ENCODE peak calls at places on chromosomes 7 and 10, in seven cellular contexts. R is K562, L is breast epithelium, E is sigmoid colon, X is suprapubic skin, U is GM12891, O is stomach. G is an unnamed sample.

GRCh38 chr10:101545898-101546297 is 42.2 kb downstream of the POLL start:
- DNase-seq in R (peak), L (no peak), E (no peak), X (no peak), U (no peak), O (no peak), G (peak)

GRCh38 chr7:99258501-99258900 is 14.1 kb upstream of the MYH16 start:
- DNase-seq in R (no peak), L (no peak), E (no peak), X (no peak), U (no peak), O (no peak), G (no peak)

GRCh38 chr7:31763548-31763947 is 76.5 kb downstream of the PPP1R17 start:
- DNase-seq in R (peak), L (no peak), E (no peak), X (no peak), U (no peak), O (no peak), G (no peak)

GRCh38 chr10:56085376-56085775 is 275.7 kb downstream of the ZWINT start:
- DNase-seq in R (no peak), L (no peak), E (no peak), X (no peak), U (no peak), O (no peak), G (no peak)

GRCh38 chr7:96174812-96175211 is 147.1 kb downstream of the SLC25A13 start:
- DNase-seq in R (no peak), L (no peak), E (no peak), X (no peak), U (no peak), O (no peak), G (no peak)

GRCh38 chr7:18019562-18019961 is 8.1 kb downstream of the PRPS1L1 start:
- DNase-seq in R (no peak), L (no peak), E (no peak), X (no peak), U (no peak), O (no peak), G (peak)

GRCh38 chr10:101014966-101015581 is 15.5 kb downstream of the LZTS2 start:
- DNase-seq in R (peak), L (no peak), E (no peak), X (no peak), U (no peak), O (no peak), G (no peak)

GRCh38 chr10:25175527-25176420 is 973 bp downstream of the GPR158 start:
- DNase-seq in R (no peak), L (no peak), E (no peak), X (no peak), U (no peak), O (no peak), G (no peak)

GRCh38 chr10:71268247-71268691 is 50.8 kb upstream of the SLC29A3 start:
- DNase-seq in R (peak), L (no peak), E (no peak), X (no peak), U (no peak), O (no peak), G (no peak)

GRCh38 chr10:108591417-108591816 is 1331.9 kb downstream of the XPNPEP1 start:
- DNase-seq in R (no peak), L (no peak), E (no peak), X (no peak), U (no peak), O (no peak), G (no peak)

GRCh38 chr7:112990619-112991018 is 96.0 kb downstream of the GPR85 start:
- DNase-seq in R (no peak), L (no peak), E (no peak), X (no peak), U (no peak), O (no peak), G (no peak)

GRCh38 chr7:85285502-85285901 is 98.6 kb upstream of the SEMA3D start:
- DNase-seq in R (no peak), L (no peak), E (no peak), X (no peak), U (no peak), O (no peak), G (no peak)

GRCh38 chr10:80196270-80196949 is 8.9 kb downstream of the ANXA11 start:
- DNase-seq in R (no peak), L (no peak), E (no peak), X (peak), U (no peak), O (peak), G (peak)
- TF ChIP-seq POLR2AphosphoS5 in R (no peak), L (peak), E (no peak), X (no peak), U (no peak), O (peak), G (no peak)

DNA sequence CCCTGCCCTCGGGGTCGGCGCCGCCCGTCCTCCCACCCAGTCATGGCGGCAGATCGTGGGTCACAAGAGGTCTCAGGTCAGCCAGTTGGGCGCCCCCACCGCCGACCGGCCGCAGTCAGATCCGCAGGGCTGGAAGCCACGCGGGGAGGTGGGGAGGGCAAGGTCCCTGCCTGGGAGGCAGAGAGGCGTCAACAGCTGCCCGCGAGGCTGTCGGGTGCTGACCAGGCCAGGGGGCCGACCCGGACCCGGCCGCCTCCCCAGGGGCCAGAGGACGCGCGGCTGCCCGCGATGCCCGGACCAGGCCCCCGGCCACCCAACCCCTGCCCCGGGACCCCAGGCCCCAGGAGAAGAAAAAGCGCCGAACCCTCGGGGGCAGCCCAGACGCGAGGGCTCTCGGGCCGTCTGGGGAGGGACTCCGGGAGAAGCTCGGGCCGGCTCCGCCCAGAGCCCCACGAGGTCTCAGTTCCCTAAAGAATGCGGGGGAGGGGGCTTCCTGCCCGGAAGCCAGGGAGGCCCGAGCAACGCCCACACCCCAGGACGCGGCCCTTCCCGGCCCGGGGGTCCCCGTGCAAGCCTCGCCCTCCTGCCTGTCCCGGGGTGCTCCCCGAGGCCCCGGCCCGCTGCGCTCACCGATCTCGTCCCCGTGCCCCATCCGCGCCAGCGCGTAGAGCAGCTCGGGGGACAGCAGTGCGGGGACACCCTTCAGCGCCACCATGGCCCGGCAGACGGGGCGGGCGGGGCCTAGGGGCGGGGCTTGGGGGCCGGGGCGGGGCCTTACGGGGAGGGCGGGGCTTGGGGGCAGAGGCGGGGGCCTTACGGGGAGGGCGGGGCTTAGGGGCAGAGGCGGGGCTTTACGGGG is at the start of gene FUOM:
- DNase-seq in R (peak), L (no peak), E (no peak), X (no peak), U (peak), O (no peak), G (peak)
- TF ChIP-seq POLR2AphosphoS5 in R (peak), L (no peak), E (peak), X (no peak), U (no peak), O (no peak), G (peak)

GRCh38 chr7:71184609-71185008 is 52.7 kb downstream of the GALNT17 start:
- DNase-seq in R (no peak), L (no peak), E (no peak), X (no peak), U (no peak), O (no peak), G (no peak)
- TF ChIP-seq POLR2AphosphoS5 in R (no peak), L (no peak), E (no peak), X (no peak), U (no peak), O (no peak), G (no peak)

GRCh38 chr10:123788981-123789380 is 102.6 kb downstream of the CPXM2 start:
- DNase-seq in R (no peak), L (no peak), E (no peak), X (no peak), U (no peak), O (no peak), G (no peak)
- TF ChIP-seq POLR2AphosphoS5 in R (no peak), L (no peak), E (no peak), X (no peak), U (no peak), O (no peak), G (no peak)

DNA sequence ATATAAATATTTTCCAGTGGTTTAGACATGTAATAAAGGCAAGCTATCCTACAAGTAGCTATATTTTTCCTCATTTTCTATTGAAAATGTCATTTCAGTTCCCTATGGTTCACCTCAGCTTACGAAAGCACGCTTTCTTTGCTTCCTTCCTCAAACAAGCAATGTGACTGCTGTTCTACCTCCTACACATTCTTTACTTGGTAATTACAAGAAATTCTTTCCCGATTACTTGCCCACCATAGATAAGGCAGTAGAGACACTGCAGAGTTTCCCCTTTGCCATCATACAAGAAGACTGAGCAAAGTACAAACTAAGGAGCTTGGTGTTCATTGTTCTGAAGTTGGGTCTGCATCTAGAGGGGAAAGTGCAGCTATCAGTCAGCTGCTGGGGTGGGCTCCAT is 249.4 kb downstream of the CRPPA start:
- DNase-seq in R (no peak), L (no peak), E (no peak), X (no peak), U (no peak), O (no peak), G (no peak)
- TF ChIP-seq POLR2AphosphoS5 in R (no peak), L (no peak), E (no peak), X (no peak), U (no peak), O (no peak), G (no peak)

DNA sequence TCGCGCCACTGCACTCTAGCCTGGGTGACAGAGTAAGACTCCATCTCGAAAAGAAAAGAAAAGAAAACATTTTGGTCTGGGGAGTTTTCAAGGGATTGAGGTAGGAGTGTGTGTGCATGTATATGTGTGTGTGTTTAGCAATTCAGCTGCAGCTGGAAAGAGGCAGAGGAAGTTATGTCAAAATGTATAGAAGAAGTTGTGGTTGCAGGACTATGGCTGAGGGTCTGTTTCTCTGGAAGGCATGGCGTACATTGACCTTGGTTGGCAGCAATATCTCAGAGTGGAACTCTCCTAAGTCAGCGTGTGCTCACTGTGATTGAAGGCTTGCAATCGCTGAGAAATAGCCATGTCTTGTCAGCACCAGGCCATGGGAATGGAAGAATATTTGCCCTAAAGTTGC is 28.6 kb upstream of the RHBDD2 start:
- DNase-seq in R (no peak), L (no peak), E (no peak), X (no peak), U (no peak), O (no peak), G (no peak)
- TF ChIP-seq POLR2AphosphoS5 in R (no peak), L (no peak), E (no peak), X (no peak), U (no peak), O (no peak), G (no peak)

GRCh38 chr10:110081914-110082313 is 74.1 kb downstream of the ADD3 start:
- DNase-seq in R (peak), L (no peak), E (no peak), X (no peak), U (no peak), O (no peak), G (peak)
- TF ChIP-seq POLR2AphosphoS5 in R (no peak), L (no peak), E (no peak), X (no peak), U (no peak), O (no peak), G (peak)

DNA sequence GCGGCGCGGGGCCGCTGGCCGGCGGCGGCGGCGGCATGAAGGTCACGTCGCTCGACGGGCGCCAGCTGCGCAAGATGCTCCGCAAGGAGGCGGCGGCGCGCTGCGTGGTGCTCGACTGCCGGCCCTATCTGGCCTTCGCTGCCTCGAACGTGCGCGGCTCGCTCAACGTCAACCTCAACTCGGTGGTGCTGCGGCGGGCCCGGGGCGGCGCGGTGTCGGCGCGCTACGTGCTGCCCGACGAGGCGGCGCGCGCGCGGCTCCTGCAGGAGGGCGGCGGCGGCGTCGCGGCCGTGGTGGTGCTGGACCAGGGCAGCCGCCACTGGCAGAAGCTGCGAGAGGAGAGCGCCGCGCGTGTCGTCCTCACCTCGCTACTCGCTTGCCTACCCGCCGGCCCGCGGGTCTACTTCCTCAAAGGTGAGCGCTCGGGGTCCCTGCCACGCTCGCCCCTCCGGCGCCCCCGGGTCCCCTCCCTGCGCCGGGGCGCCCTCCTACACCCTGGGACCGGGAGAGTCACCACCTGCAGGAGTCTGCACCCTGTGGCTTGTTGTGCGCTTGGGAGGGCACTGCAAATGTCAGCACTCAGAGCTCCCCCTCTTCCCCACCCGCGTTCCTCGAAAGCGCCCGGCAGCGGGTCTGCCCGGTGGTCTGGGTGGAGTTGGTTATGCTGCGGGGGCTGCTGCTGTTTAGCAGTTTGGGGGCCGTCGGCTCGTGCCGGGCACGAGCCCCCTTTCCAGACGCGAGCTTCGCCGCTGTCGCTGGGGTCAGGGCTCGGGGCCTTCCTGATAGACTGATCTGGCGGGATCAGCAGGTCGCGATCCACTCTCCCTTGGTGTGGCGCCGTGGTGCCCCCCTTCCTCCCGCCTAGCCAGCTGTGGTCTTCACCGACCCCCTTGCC is 627 bp downstream of the DUSP5 start:
- DNase-seq in R (peak), L (peak), E (peak), X (peak), U (no peak), O (peak), G (peak)
- TF ChIP-seq POLR2AphosphoS5 in R (no peak), L (no peak), E (no peak), X (no peak), U (no peak), O (no peak), G (no peak)

GRCh38 chr10:124500767-124501166 is 39.1 kb downstream of the LHPP start:
- DNase-seq in R (no peak), L (no peak), E (no peak), X (no peak), U (no peak), O (no peak), G (no peak)
- TF ChIP-seq POLR2AphosphoS5 in R (no peak), L (no peak), E (no peak), X (no peak), U (no peak), O (no peak), G (no peak)

DNA sequence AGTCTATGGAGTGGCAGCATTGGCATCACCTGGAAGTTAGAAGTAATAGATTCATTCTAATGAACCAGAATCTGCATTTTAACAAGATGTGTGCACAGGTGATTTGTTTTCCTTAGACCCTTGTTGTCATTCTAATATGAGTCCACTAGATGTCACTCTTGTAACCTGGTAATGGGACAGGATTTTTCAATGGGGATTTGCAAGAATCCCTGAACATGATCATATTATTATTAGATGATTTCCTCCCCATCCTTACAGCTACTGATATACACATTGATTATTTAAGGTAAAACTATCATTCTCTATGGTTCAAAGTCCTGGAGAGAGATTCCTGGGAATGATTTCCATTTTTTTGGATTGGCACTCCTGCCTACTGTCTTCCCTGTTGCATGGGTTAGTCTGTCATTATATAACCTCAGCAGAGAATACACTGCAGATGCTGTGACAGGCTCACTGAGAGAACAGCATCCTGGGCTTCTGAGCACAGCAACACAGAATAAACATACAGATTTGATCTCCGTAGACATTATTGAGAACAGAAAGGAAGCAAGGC is 194.9 kb downstream of the SUGCT start:
- DNase-seq in R (peak), L (no peak), E (no peak), X (no peak), U (peak), O (no peak), G (peak)
- TF ChIP-seq POLR2AphosphoS5 in R (no peak), L (no peak), E (no peak), X (no peak), U (no peak), O (no peak), G (no peak)

G was measured in endothelial cell of umbilical vein.